ENCODE peak calls at places on chromosomes 3 and 15, in six cellular contexts. N is GM12878, V is PC-9, A is PC-3, G is neural progenitor cell, I is fibroblast of lung. L is an unnamed sample.

GRCh38 chr15:27592036-27592725 is 506.9 kb downstream of the OCA2 start:
- DNase-seq in I (peak), V (no peak), A (no peak), N (no peak), G (peak), L (no peak)

GRCh38 chr3:71172951-71173350 is 410.6 kb downstream of the FOXP1 start:
- DNase-seq in G (no peak), V (no peak), N (no peak), I (peak), A (no peak), L (no peak)

GRCh38 chr3:157290761-157291160 is 130.8 kb upstream of the CCNL1 start:
- DNase-seq in I (peak), N (no peak), G (no peak), A (peak), V (no peak), L (no peak)

GRCh38 chr3:138899592-138899991 is 47.3 kb downstream of the FOXL2 start:
- DNase-seq in I (no peak), V (no peak), N (no peak), G (no peak), A (no peak), L (no peak)

GRCh38 chr3:43659250-43659880 is 31.4 kb upstream of the ABHD5 start:
- DNase-seq in V (no peak), I (no peak), G (no peak), N (no peak), A (peak), L (no peak)

GRCh38 chr3:50154476-50154839 is 666 bp upstream of the SEMA3F start:
- DNase-seq in A (no peak), I (no peak), G (no peak), N (no peak), V (no peak), L (no peak)

GRCh38 chr3:65854606-65855304 is 184.0 kb downstream of the MAGI1 start:
- DNase-seq in N (no peak), I (no peak), A (peak), V (peak), G (no peak), L (peak)

GRCh38 chr3:44762170-44762677 is 630 bp downstream of the KIF15 start:
- DNase-seq in G (no peak), V (no peak), N (no peak), A (no peak), I (peak), L (no peak)

GRCh38 chr3:147200545-147200944 is 205.8 kb downstream of the ZIC4 start:
- DNase-seq in A (no peak), G (no peak), I (peak), V (no peak), N (no peak), L (no peak)

GRCh38 chr15:62244762-62245161 is 79.7 kb upstream of the C2CD4B start:
- DNase-seq in G (no peak), I (no peak), A (no peak), N (no peak), V (no peak), L (no peak)

GRCh38 chr15:74185949-74186348 is 12.4 kb downstream of the ISLR start:
- DNase-seq in G (no peak), N (no peak), V (no peak), A (peak), I (no peak), L (no peak)

GRCh38 chr15:99118258-99118632 is 13.4 kb downstream of the SYNM start:
- DNase-seq in I (no peak), V (no peak), A (no peak), N (no peak), G (no peak), L (no peak)

GRCh38 chr15:96553006-96553405 is 222.5 kb downstream of the NR2F2 start:
- DNase-seq in A (no peak), N (no peak), G (no peak), V (no peak), I (no peak), L (no peak)

GRCh38 chr3:27483117-27484001 is 825 bp downstream of the SLC4A7 start:
- DNase-seq in A (peak), V (peak), G (peak), I (peak), N (peak), L (no peak)

GRCh38 chr3:169134194-169134593 is 529.3 kb downstream of the MECOM start:
- DNase-seq in V (no peak), N (no peak), I (no peak), G (no peak), A (peak), L (no peak)

GRCh38 chr3:102192575-102192974 is 242.2 kb upstream of the ZPLD1 start:
- DNase-seq in I (no peak), N (no peak), G (no peak), V (peak), A (peak), L (no peak)

GRCh38 chr3:39013921-39014509 is 37.7 kb downstream of the SCN11A start:
- DNase-seq in N (no peak), I (no peak), G (no peak), A (peak), V (no peak), L (no peak)

GRCh38 chr3:3600665-3601340 is 198.4 kb upstream of the LRRN1 start:
- DNase-seq in I (no peak), V (no peak), N (no peak), A (no peak), G (no peak), L (no peak)

GRCh38 chr3:39250116-39250747 is 29.6 kb downstream of the CX3CR1 start:
- DNase-seq in A (no peak), V (no peak), N (no peak), G (no peak), I (no peak), L (no peak)

GRCh38 chr3:39000008-39000450 is 51.7 kb downstream of the SCN11A start:
- DNase-seq in V (peak), I (peak), A (peak), G (peak), N (peak), L (peak)

GRCh38 chr3:58666683-58667082 is at the start of gene FAM3D:
- DNase-seq in I (no peak), A (peak), G (no peak), V (no peak), N (no peak), L (no peak)

GRCh38 chr15:74053941-74054529 is 28.3 kb downstream of the GOLGA6A start:
- DNase-seq in I (peak), A (peak), G (peak), V (peak), N (peak), L (peak)

GRCh38 chr3:14497321-14497720 is 42.8 kb downstream of the GRIP2 start:
- DNase-seq in N (no peak), A (no peak), G (no peak), V (no peak), I (no peak), L (no peak)

GRCh38 chr15:55914446-55914845 is 79.0 kb downstream of the NEDD4 start:
- DNase-seq in G (no peak), N (no peak), A (no peak), V (no peak), I (peak), L (no peak)

GRCh38 chr15:63495343-63495742 is 9.1 kb upstream of the USP3 start:
- DNase-seq in V (no peak), I (no peak), G (no peak), N (no peak), A (no peak), L (no peak)

GRCh38 chr15:67105991-67106763 is 40.8 kb downstream of the SMAD3 start:
- DNase-seq in A (no peak), N (no peak), G (no peak), I (no peak), V (no peak), L (no peak)

GRCh38 chr15:65578904-65579728 is 31.8 kb downstream of the INTS14 start:
- DNase-seq in I (no peak), V (no peak), N (no peak), A (no peak), G (no peak), L (no peak)

GRCh38 chr3:197953325-197953724 is 3.3 kb downstream of the RPL35A start:
- DNase-seq in V (no peak), I (no peak), A (no peak), N (no peak), G (no peak), L (no peak)
- H3K4me3 ChIP-seq in V (peak), I (no peak), A (peak), N (peak), G (no peak), L (no peak)

GRCh38 chr3:177357352-177358084 is 160.2 kb upstream of the TBL1XR1 start:
- DNase-seq in A (peak), N (no peak), I (peak), G (peak), V (peak), L (peak)
- H2AFZ ChIP-seq in A (peak), N (no peak), I (peak), G (no peak), V (peak), L (peak)

GRCh38 chr15:51724199-51724598 is 13.3 kb downstream of the LYSMD2 start:
- DNase-seq in V (no peak), I (no peak), N (no peak), A (no peak), G (no peak), L (no peak)

GRCh38 chr15:51724673-51725072 is 12.8 kb downstream of the LYSMD2 start:
- DNase-seq in A (no peak), I (no peak), G (peak), N (no peak), V (no peak), L (no peak)

GRCh38 chr15:51726302-51727073 is 11.0 kb downstream of the LYSMD2 start:
- DNase-seq in N (no peak), I (peak), G (peak), V (peak), A (peak), L (peak)

GRCh38 chr15:51731549-51732267 is 5.7 kb downstream of the LYSMD2 start:
- DNase-seq in G (no peak), I (peak), N (peak), V (no peak), A (no peak), L (no peak)

DNA sequence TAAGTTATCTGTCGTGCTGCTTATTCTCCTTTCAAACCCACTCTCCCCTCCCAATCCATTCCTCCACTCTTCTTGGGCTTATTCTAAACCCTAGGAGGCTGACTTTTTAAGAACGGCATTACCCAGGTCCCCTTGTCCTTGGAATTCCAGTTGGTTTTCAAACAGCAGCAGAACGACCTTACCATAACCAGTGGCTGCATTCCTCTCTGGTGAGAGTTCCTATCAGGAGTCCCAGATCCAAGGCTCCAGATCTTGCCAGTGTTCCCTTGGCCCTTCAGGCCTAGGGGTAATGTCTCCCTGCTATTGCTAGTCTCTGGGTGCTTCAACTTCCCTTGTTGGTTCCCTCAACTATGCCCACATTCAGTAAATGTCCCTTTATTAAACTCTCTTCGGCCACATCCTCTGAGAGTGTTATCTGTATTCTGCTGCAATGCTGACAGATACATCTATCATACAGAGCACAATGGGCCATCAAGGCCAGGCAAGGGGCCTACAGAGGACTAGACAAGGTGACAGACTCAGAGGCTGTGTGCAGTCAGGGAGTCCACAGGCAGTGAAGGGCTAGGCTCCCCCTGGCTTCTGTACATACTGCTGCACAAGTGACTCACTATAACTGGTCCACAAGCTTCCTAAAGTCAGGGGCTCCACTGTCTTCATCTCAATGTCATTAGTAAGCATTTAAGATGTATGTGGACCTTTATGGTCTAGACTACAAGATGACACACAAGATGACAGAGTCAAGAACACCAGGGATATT is 10.1 kb downstream of the LYSMD2 start:
- DNase-seq in A (peak), V (no peak), G (no peak), I (peak), N (no peak), L (no peak)
- TF ChIP-seq CTCF in A (peak), V (no peak), G (no peak), I (peak), N (peak), L (peak)

DNA sequence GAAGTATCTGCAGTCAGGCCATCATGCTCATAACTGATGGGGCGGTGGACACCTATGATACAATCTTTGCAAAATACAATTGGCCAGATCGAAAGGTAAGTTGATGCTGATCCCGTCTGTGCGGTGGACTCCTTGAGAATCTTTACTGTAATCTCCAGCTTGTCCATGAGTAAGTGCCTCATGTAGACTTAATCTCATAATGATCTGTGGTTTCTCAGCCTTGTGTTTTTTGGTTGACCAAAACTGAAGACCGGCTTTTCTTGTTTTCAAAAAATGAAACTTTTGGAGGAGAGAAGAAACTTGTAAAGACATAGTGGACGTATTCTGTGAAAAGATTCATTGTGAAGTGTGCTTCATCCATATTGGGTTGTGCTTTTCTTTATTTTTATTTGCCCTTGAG is 285.7 kb downstream of the LRTM1 start:
- DNase-seq in N (no peak), G (no peak), V (no peak), A (no peak), I (no peak), L (no peak)
- H3K4me3 ChIP-seq in N (no peak), G (no peak), V (no peak), A (no peak), I (no peak), L (no peak)

GRCh38 chr3:184523825-184524615 is 37.6 kb upstream of the EPHB3 start:
- DNase-seq in N (no peak), V (peak), A (peak), I (peak), G (peak), L (no peak)
- H2AFZ ChIP-seq in N (no peak), V (no peak), A (no peak), I (no peak), G (no peak), L (no peak)

DNA sequence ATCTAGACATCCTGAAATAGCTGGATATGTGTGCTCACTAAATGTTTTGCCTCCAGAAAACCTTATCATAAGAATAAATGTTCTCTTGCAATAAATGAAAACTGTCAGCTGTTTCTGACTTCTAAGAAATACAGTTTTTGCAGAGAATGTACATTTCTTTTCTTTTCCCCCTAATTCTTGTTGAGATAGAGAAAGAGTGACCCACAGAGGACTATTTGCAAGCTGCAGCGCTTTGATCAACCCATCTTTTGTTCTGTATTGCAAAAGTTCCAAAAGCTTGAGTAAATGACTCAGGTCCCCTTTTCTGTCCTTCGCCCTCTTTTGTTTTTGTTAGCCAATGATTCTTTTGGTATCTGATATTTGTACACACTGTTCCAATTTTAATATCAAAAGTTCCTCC is 141.9 kb downstream of the BBX start:
- DNase-seq in A (no peak), N (no peak), I (no peak), V (no peak), G (peak), L (no peak)
- TF ChIP-seq CTCF in A (no peak), N (peak), I (no peak), V (no peak), G (peak), L (no peak)

GRCh38 chr3:9247361-9248231 is 1.9 kb downstream of the SRGAP3 start:
- DNase-seq in A (no peak), V (no peak), N (no peak), I (no peak), G (peak), L (no peak)
- H3K4me3 ChIP-seq in A (peak), V (no peak), N (no peak), I (no peak), G (peak), L (peak)

DNA sequence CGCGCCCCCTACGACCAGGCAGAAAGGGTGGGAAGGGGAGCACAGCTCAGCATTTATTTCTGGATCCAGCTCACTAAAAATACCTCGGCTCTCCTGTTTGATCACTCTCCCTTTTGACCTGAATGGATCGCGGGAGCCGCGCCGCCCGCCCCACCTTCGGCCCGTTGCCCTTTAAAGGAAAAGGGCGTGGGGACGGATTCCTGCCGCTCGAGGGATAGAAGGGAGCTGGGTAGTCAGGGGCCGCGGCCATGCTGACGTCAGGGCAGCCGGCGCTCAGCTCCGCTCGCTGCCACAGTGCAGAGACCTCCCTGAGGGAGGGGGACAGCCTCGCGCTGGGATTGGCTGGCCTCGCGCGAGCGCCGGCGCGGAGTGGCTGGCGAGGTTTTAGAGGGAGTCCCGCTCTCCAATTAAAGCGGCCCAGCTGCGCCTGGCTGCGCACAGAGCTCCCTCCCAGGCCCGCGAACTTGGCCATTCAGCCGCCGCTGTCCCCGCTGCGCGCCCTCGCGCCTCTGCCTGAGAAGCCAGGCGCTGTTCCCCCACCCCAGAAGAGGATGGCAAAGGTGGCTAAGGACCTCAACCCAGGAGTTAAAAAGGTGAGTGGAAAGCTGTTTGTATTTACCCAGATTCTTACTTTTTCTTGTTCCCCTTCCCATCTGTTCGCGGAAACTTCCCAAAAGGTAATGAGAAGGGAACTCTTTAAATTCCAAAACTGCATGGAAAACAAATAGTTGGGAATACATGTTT is at the start of gene LMCD1:
- DNase-seq in G (peak), N (peak), I (peak), A (peak), V (peak), L (no peak)
- H2AFZ ChIP-seq in G (no peak), N (peak), I (peak), A (peak), V (peak), L (peak)

DNA sequence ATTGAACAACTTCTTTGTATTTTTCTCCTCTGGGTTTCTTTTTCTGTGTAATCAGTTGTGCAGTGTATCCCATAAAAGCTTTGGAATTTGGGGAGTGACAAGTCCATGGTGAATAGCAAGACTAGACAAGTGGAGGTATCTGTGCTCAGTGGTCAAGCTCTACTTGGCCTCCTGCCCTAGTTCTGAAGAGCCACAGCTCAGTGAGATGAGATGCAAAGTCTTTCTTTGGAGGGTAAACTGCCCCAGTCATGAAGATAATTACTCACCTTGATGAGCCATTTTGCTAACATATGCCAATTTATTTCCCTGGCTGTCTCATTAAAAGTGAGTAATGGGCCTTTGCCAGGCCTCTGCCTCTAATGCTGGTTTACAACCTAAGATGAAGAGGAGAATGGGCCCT is 271.2 kb upstream of the TRIM42 start:
- DNase-seq in I (no peak), A (no peak), G (no peak), V (no peak), N (no peak), L (peak)
- TF ChIP-seq CTCF in I (no peak), A (no peak), G (no peak), V (no peak), N (no peak), L (no peak)